ENCODE peak calls at places on chromosomes 3 and 15, in ten cellular contexts. Y is endothelial cell, Q is ovary, I is brain pericyte, V is astrocyte of the cerebellum, D is D721Med, M is heart right ventricle, H is posterior cingulate gyrus, S is dermis blood vessel endothelial cell, U is HS-27A. O is an unnamed sample.

GRCh38 chr3:152426393-152426792 is 157.7 kb downstream of the MBNL1 start:
- DNase-seq in H (no peak), S (no peak), U (no peak), D (no peak), V (no peak), Y (no peak), M (no peak), I (no peak), Q (no peak), O (no peak)

GRCh38 chr15:61584410-61584809 is 355.3 kb upstream of the RORA start:
- DNase-seq in D (no peak), Q (no peak), Y (no peak), M (no peak), H (no peak), U (peak), V (peak), S (peak), I (no peak), O (no peak)

GRCh38 chr3:177427540-177427939 is 230.3 kb upstream of the TBL1XR1 start:
- DNase-seq in H (no peak), Q (no peak), D (no peak), U (no peak), Y (no peak), M (no peak), V (peak), I (no peak), S (no peak), O (no peak)

GRCh38 chr3:140023616-140024530 is 88.9 kb downstream of the CLSTN2 start:
- DNase-seq in V (no peak), M (peak), H (peak), D (no peak), Y (no peak), U (no peak), I (no peak), S (no peak), Q (peak), O (no peak)

GRCh38 chr3:73868688-73869315 is 244.1 kb upstream of the PDZRN3 start:
- DNase-seq in Y (peak), I (no peak), U (no peak), D (peak), S (no peak), Q (no peak), M (no peak), H (no peak), V (peak), O (peak)

GRCh38 chr15:76963596-76963995 is 31.3 kb upstream of the PSTPIP1 start:
- DNase-seq in V (no peak), Q (no peak), D (no peak), S (peak), M (no peak), Y (no peak), U (no peak), H (no peak), I (no peak), O (no peak)

GRCh38 chr3:141710888-141711616 is 27.0 kb upstream of the RNF7 start:
- DNase-seq in D (no peak), M (no peak), I (no peak), Y (no peak), S (peak), V (peak), U (peak), H (no peak), Q (peak), O (no peak)

GRCh38 chr3:11367116-11367781 is 95.1 kb downstream of the ATG7 start:
- DNase-seq in U (no peak), M (no peak), S (peak), V (no peak), H (no peak), I (peak), Q (peak), D (no peak), Y (peak), O (no peak)

GRCh38 chr15:93515256-93516044 is 426.4 kb upstream of the RGMA start:
- DNase-seq in U (no peak), S (no peak), V (no peak), H (no peak), Y (no peak), Q (no peak), D (no peak), I (no peak), M (no peak), O (no peak)

O was measured in NCI-H146.